ENCODE peak calls at places on chromosomes 4 and X, in seven cellular contexts. A is nucleus accumbens, J is GM03348, N is AG09309, V is omental fat pad, Y is left kidney, X is NCI-H2029 treated with DMSO at 0.1 percent for 48 hours. I is an unnamed sample.
A peak's percentile ranks its signal among the peaks of the same experiment; 100 is the strongest.

GRCh38 chr4:173461170-173461569 is 62.3 kb upstream of the SCRG1 start:
- DNase-seq in A (no peak), J (no peak), N (no peak), V (no peak), Y (no peak), X (no peak), I (no peak)

GRCh38 chr4:148062301-148062950 is 330.5 kb downstream of the ARHGAP10 start:
- DNase-seq in A (no peak), J (no peak), N (no peak), V (no peak), Y (peak; percentile 24), X (no peak), I (no peak)

GRCh38 chrX:75365243-75365975 is 91.5 kb downstream of the UPRT start:
- DNase-seq in A (no peak), J (no peak), N (no peak), V (no peak), Y (no peak), X (no peak), I (no peak)

GRCh38 chr4:74111990-74112389 is 13.0 kb upstream of the CXCL2 start:
- DNase-seq in A (no peak), J (no peak), N (no peak), V (no peak), Y (no peak), X (no peak), I (no peak)

GRCh38 chr4:182454440-182455013 is 211.3 kb downstream of the TENM3 start:
- DNase-seq in A (no peak), J (peak; percentile 8), N (peak; percentile 29), V (no peak), Y (no peak), X (no peak), I (no peak)

GRCh38 chr4:76729460-76729859 is 168.5 kb downstream of the SOWAHB start:
- DNase-seq in A (no peak), J (no peak), N (no peak), V (no peak), Y (no peak), X (no peak), I (no peak)

GRCh38 chrX:9670136-9670905 is 95.3 kb downstream of the GPR143 start:
- DNase-seq in A (no peak), J (no peak), N (no peak), V (no peak), Y (peak; percentile 23), X (no peak), I (no peak)

GRCh38 chr4:7630559-7631287 is 196.0 kb upstream of the PSAPL1 start:
- DNase-seq in A (no peak), J (peak; percentile 91), N (peak; percentile 61), V (no peak), Y (no peak), X (no peak), I (no peak)

GRCh38 chrX:136143714-136144113 is 3.6 kb upstream of the FHL1 start:
- DNase-seq in A (no peak), J (no peak), N (no peak), V (no peak), Y (no peak), X (no peak), I (no peak)

GRCh38 chr4:20832821-20833220 is 132.6 kb downstream of the PACRGL start:
- DNase-seq in A (no peak), J (no peak), N (no peak), V (no peak), Y (no peak), X (no peak), I (no peak)

GRCh38 chr4:158996669-158997074 is 106.2 kb upstream of the RAPGEF2 start:
- DNase-seq in A (no peak), J (peak; percentile 85), N (peak; percentile 89), V (no peak), Y (no peak), X (peak; percentile 56), I (no peak)

GRCh38 chrX:129637217-129638109 is 17.3 kb downstream of the APLN start:
- DNase-seq in A (peak; percentile 77), J (peak; percentile 68), N (peak; percentile 21), V (peak; percentile 55), Y (peak; percentile 79), X (peak; percentile 8), I (peak; percentile 54)

GRCh38 chr4:168095776-168096443 is 3.6 kb downstream of the ANXA10 start:
- DNase-seq in A (no peak), J (no peak), N (no peak), V (no peak), Y (no peak), X (no peak), I (no peak)

GRCh38 chr4:6573986-6574746 is 823 bp upstream of the MAN2B2 start:
- DNase-seq in A (no peak), J (no peak), N (no peak), V (no peak), Y (no peak), X (no peak), I (no peak)

GRCh38 chr4:138310498-138310897 is 68.3 kb upstream of the SLC7A11 start:
- DNase-seq in A (no peak), J (peak; percentile 8), N (no peak), V (no peak), Y (no peak), X (no peak), I (no peak)

GRCh38 chr4:26003072-26003471 is 89.1 kb downstream of the SMIM20 start:
- DNase-seq in A (no peak), J (no peak), N (no peak), V (no peak), Y (no peak), X (no peak), I (no peak)

I was measured in CD8-positive, alpha-beta T cell.